ENCODE peak calls at places on chromosomes 3 and 15, in four cellular contexts. W, X, U and T are unnamed samples.

GRCh38 chr3:52001443-52001974 is 5.8 kb upstream of the RPL29 start:
- DNase-seq in U (peak; percentile 74), W (peak; percentile 73), X (peak; percentile 71), T (peak; percentile 79)

GRCh38 chr3:156586905-156587766 is 32.2 kb upstream of the SSR3 start:
- DNase-seq in X (no peak), U (no peak), W (no peak), T (no peak)

GRCh38 chr3:165895919-165896318 is 58.7 kb upstream of the BCHE start:
- DNase-seq in X (no peak), U (no peak), W (no peak), T (no peak)

GRCh38 chr3:5448816-5449215 is 261.3 kb downstream of the EDEM1 start:
- DNase-seq in W (no peak), U (no peak), X (no peak), T (no peak)

GRCh38 chr3:108223928-108224327 is 1.7 kb upstream of the IFT57 start:
- DNase-seq in W (no peak), X (no peak), U (no peak), T (no peak)

GRCh38 chr3:65342084-65342683 is 654.4 kb upstream of the ADAMTS9 start:
- DNase-seq in U (peak; percentile 35), X (no peak), W (no peak), T (peak; percentile 73)

GRCh38 chr3:100080573-100080972 is 33.7 kb downstream of the FILIP1L start:
- DNase-seq in X (no peak), U (no peak), W (no peak), T (no peak)

GRCh38 chr3:94593531-94594150 is 530.8 kb downstream of the NSUN3 start:
- DNase-seq in X (no peak), W (no peak), U (no peak), T (no peak)

GRCh38 chr3:61464785-61465184 is 96.6 kb upstream of the PTPRG start:
- DNase-seq in W (no peak), X (no peak), U (peak; percentile 7), T (no peak)

GRCh38 chr3:128723477-128723876 is 2.5 kb upstream of the RAB7A start:
- DNase-seq in X (no peak), U (no peak), W (no peak), T (no peak)

GRCh38 chr15:88042047-88042446 is 214.5 kb downstream of the NTRK3 start:
- DNase-seq in W (no peak), U (no peak), X (no peak), T (no peak)

GRCh38 chr3:24185738-24186384 is 240.8 kb downstream of the NR1D2 start:
- DNase-seq in W (peak; percentile 31), U (peak; percentile 46), X (peak; percentile 31), T (peak; percentile 26)

GRCh38 chr3:146577662-146578061 is 27.5 kb downstream of the PLSCR5 start:
- DNase-seq in X (no peak), U (no peak), W (no peak), T (no peak)

GRCh38 chr3:105323274-105323599 is 43.5 kb upstream of the ALCAM start:
- DNase-seq in U (no peak), X (no peak), W (no peak), T (no peak)

GRCh38 chr3:182294256-182294655 is 499.0 kb upstream of the ATP11B start:
- DNase-seq in X (no peak), U (no peak), W (no peak), T (no peak)

GRCh38 chr3:195194559-195195161 is 76.3 kb downstream of the XXYLT1 start:
- DNase-seq in W (no peak), U (no peak), X (no peak), T (no peak)

GRCh38 chr3:135621184-135621931 is 344.2 kb upstream of the PPP2R3A start:
- DNase-seq in U (no peak), W (no peak), X (no peak), T (no peak)

GRCh38 chr3:66395635-66396034 is 105.2 kb downstream of the LRIG1 start:
- DNase-seq in U (no peak), X (no peak), W (no peak), T (no peak)

GRCh38 chr3:114632757-114633424 is 339.1 kb downstream of the TIGIT start:
- DNase-seq in W (no peak), X (no peak), U (no peak), T (no peak)

GRCh38 chr3:151459360-151459759 is 1.5 kb downstream of the IGSF10 start:
- DNase-seq in U (no peak), W (no peak), X (no peak), T (no peak)

GRCh38 chr3:180036678-180037455 is at the start of gene PEX5L:
- DNase-seq in U (peak; percentile 29), X (no peak), W (no peak), T (no peak)

GRCh38 chr3:186722457-186722856 is 5.3 kb downstream of the KNG1 start:
- DNase-seq in X (no peak), U (no peak), W (no peak), T (peak; percentile 29)

GRCh38 chr3:188670446-188670845 is 501.3 kb upstream of the TPRG1 start:
- DNase-seq in X (no peak), U (no peak), W (no peak), T (no peak)
- H3K27ac ChIP-seq in X (no peak overlapping the region), U (no peak overlapping the region), W (no peak overlapping the region), T (no peak overlapping the region)

DNA sequence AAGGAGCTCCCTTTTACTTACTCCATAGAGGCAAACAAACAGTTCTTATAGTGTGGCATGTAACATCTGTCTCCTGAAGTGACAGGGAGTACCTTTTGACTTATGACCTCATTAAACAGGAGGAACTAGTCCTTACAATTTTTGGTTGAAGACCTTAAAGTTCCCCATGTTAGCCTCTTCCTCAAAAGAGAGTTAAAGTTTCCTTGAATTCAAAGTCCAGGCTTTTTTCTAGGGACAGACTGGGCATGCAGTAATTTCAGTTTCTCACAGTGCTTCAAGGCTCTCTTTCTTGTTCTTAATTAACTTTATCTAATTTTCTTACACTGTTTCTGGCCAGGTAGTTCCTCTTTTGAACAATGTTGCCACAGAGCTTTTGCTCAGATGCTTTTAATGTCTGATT is 12.0 kb downstream of the GOLM2 start:
- DNase-seq in X (no peak), U (no peak), W (no peak), T (no peak)
- H3K36me3 ChIP-seq in X (no peaks in the 10 kb centered on the region), U (no peaks in the 10 kb centered on the region), W (no peaks in the 10 kb centered on the region), T (no peaks in the 10 kb centered on the region)

DNA sequence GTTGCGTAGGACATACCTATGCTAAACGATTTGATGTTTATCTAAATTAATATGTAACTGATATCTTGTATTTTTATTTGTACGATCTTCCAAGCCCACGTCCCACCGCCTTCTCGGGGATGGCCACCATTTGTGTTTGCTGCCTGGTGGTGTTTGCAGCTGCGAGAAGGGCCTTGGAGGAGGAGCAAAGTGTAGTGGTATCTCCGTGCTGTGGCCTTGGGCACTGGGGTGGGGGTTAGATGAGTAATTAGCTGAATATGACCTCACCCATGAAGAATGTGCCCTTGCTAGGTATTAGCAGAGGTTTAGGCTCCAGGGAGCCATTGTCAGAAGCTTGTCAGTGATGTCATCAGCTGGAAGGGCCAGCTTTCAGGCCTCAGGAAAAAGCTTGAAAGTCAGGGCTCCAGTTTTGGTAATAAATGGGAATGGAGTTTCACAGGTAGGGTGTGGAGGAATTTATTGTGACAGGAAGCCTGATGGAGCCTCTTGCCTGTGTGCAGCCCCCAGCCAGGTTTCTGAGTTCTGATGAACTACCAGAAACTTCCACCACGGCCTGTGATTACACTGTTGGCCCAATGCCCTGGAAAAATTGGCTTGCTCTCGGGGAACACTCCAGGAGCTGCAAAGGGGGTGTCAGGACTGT is 41.0 kb downstream of the FLNB start:
- DNase-seq in W (no peak), X (peak; percentile 66), U (peak; percentile 75), T (peak; percentile 58)
- TF ChIP-seq CTCF in W (no peak), X (no peak), U (no peak), T (no peak)

DNA sequence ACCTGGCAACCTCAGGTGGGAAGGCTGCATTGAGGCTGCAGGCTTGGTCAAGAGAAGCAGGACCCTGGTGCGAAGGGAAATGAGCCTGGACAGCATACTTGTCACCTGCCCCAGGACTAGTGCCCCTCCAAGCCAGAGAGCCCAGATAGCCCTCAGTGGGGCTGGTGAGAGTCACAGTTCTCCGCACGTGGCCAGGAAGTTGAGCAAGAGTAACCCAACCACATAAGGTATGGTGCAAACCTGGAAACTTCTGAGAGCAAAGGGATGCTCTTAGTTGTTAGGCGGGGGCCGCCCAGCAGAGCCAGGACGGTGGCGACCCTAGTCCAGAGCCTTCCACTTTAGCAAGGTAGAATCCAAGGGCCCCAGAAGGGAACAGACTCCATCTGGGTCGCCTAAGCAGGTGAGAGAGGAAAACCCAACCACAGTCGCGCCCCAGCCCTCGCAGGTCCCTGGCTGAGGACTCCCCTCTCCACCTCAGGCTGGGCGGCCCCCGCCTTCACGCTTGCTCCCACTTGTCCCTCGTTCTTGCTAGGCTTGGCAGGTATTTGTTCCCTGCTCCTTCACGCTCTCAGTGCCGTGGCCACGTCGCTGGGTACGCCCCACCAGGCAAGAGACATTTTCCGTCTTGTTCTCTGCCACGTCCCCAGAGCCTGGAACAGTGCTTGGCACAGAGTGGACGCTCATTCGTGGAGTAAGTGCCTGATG is 1.1 kb upstream of the VPS18 start:
- DNase-seq in X (no peak), U (peak; percentile 32), W (no peak), T (no peak)
- H3K27ac ChIP-seq in X (no peak overlapping the region), U (no peak overlapping the region), W (peak overlapping the region; percentile 89), T (peak overlapping the region; percentile 82)

DNA sequence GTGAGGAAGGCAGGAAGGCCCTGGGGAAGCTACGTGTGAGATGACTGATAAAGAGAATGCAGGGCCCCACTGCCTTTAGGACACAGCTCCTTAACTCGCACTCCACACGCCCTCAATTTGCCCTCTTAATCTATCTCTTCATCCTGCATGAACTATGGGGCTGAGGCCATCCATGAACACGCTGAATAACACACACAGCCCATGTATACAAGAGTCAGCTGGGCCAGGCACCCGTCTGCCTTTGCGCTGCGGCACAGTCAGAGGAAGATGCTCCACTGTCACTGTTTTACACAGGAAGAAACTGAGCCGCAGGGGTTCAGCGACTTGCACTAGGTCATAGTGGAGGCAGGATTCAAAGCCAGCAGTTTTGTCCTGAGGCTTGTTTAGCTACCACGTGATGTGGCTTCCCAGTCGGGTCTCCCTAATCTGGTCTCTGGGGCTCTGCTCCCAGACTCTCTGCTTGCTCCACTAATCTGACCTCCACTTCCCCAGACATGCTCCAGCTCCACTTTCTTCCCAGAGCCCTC is 44.0 kb downstream of the TLE3 start:
- DNase-seq in W (no peak), X (no peak), U (no peak), T (no peak)
- H3K36me3 ChIP-seq in W (peaks cover 55% of the 10 kb centered on the region), X (peaks cover 11% of the 10 kb centered on the region), U (peaks cover 93% of the 10 kb centered on the region), T (peaks cover 59% of the 10 kb centered on the region)

DNA sequence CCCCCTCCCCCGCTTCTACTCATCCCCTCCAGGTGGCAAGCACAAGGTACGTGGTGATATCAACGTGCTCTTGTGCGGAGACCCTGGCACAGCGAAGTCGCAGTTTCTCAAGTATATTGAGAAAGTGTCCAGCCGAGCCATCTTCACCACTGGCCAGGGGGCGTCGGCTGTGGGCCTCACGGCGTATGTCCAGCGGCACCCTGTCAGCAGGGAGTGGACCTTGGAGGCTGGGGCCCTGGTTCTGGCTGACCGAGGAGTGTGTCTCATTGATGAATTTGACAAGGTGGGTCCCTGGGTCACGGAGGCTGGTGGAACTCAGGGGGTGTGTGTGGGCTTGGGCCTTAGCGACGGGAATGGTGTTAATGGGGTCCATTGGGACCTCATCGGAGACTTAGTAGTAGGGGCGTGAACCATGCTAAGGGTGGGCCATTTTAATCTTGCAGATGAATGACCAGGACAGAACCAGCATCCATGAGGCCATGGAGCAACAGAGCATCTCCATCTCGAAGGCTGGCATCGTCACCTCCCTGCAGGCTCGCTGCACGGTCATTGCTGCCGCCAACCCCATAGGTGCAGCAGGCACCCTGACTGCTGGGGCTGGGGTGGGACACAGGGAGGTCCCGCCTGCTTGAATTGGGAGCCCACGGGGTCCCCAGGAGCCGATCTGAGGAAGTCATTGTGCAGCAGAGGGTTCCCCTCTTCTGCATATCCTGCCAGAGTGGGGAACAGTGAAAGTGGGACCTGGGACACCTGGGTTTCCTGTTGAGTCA is 12.0 kb upstream of the PODXL2 start:
- DNase-seq in U (no peak), W (no peak), X (no peak), T (no peak)
- TF ChIP-seq CTCF in U (no peak), W (no peak), X (no peak), T (no peak)

GRCh38 chr3:134354612-134355275 is 19.5 kb downstream of the AMOTL2 start:
- DNase-seq in X (no peak), U (no peak), W (no peak), T (no peak)
- H3K27ac ChIP-seq in X (peak overlapping the region; percentile 78), U (no peak overlapping the region), W (peak overlapping the region; percentile 76), T (no peak overlapping the region)

GRCh38 chr15:101246391-101246790 is 5.5 kb downstream of the CHSY1 start:
- DNase-seq in X (no peak), W (no peak), U (no peak), T (no peak)
- H3K36me3 ChIP-seq in X (no peaks in the 10 kb centered on the region), W (no peaks in the 10 kb centered on the region), U (no peaks in the 10 kb centered on the region), T (no peaks in the 10 kb centered on the region)